ENCODE peak calls at places on chromosomes 2 and 18, in nine cellular contexts. A is fibroblast of lung, T is AG10803, L is heart left ventricle, Z is choroid plexus epithelial cell, C is cardiac fibroblast, B is epithelial cell of esophagus, W is HFF-Myc, J is tibial artery. V is an unnamed sample.

GRCh38 chr18:50369672-50370071 is 5.2 kb upstream of the SKA1 start:
- DNase-seq in B (no peak), Z (no peak), J (no peak), C (no peak), T (no peak), W (no peak), A (no peak), L (no peak), V (no peak)

GRCh38 chr2:120541553-120541932 is 194.1 kb upstream of the GLI2 start:
- DNase-seq in J (no peak), L (no peak), T (peak), W (no peak), Z (peak), C (no peak), B (no peak), A (peak), V (no peak)

GRCh38 chr18:7369006-7369405 is 138.1 kb downstream of the LRRC30 start:
- DNase-seq in A (no peak), B (no peak), J (no peak), W (no peak), Z (no peak), T (no peak), C (peak), L (no peak), V (no peak)

GRCh38 chr2:32442020-32442467 is 85.2 kb downstream of the BIRC6 start:
- DNase-seq in Z (no peak), J (no peak), W (no peak), C (no peak), T (no peak), A (no peak), B (no peak), L (no peak), V (no peak)

GRCh38 chr18:62537946-62538345 is 15.1 kb downstream of the ZCCHC2 start:
- DNase-seq in T (no peak), C (no peak), Z (no peak), B (peak), J (no peak), W (no peak), A (no peak), L (no peak), V (no peak)

GRCh38 chr2:67037655-67038054 is 359.5 kb upstream of the ETAA1 start:
- DNase-seq in W (no peak), Z (no peak), T (no peak), C (no peak), A (no peak), L (no peak), B (no peak), J (no peak), V (no peak)

GRCh38 chr2:98790221-98790620 is 59.3 kb upstream of the MGAT4A start:
- DNase-seq in W (no peak), C (no peak), J (no peak), Z (no peak), A (no peak), B (no peak), L (no peak), T (no peak), V (no peak)

GRCh38 chr2:85413592-85414421 is 3.6 kb upstream of the CAPG start:
- DNase-seq in J (no peak), L (no peak), W (no peak), Z (peak), A (peak), B (peak), C (peak), T (peak), V (peak)

GRCh38 chr2:67108231-67108630 is 288.9 kb upstream of the ETAA1 start:
- DNase-seq in W (no peak), Z (no peak), A (no peak), C (no peak), L (no peak), J (no peak), T (no peak), B (peak), V (no peak)

GRCh38 chr2:165408191-165408590 is 61.3 kb upstream of the CSRNP3 start:
- DNase-seq in C (no peak), L (no peak), A (no peak), B (no peak), W (peak), J (no peak), Z (no peak), T (peak), V (no peak)

GRCh38 chr18:9530226-9531009 is 55.1 kb downstream of the RALBP1 start:
- DNase-seq in L (no peak), T (peak), Z (peak), B (no peak), W (no peak), C (no peak), A (no peak), J (no peak), V (no peak)

GRCh38 chr18:25737710-25738251 is 352.6 kb downstream of the SS18 start:
- DNase-seq in Z (peak), C (peak), J (no peak), W (peak), L (no peak), B (peak), A (peak), T (peak), V (peak)

GRCh38 chr2:173881466-173881865 is 83.7 kb downstream of the SP3 start:
- DNase-seq in J (peak), Z (peak), C (peak), W (no peak), L (peak), A (peak), B (no peak), T (peak), V (no peak)

GRCh38 chr18:60649816-60650215 is 277.2 kb upstream of the MC4R start:
- DNase-seq in J (no peak), Z (no peak), L (no peak), B (no peak), W (no peak), C (no peak), A (no peak), T (no peak), V (no peak)

GRCh38 chr2:228731517-228731916 is 539.6 kb downstream of the PID1 start:
- DNase-seq in L (no peak), T (peak), C (peak), A (peak), B (peak), W (peak), J (peak), Z (peak), V (peak)

GRCh38 chr2:216857131-216857550 is 2.7 kb downstream of the TNP1 start:
- DNase-seq in B (peak), W (no peak), J (no peak), A (peak), C (peak), L (no peak), Z (peak), T (peak), V (peak)

GRCh38 chr18:23737578-23737977 is 48.3 kb downstream of the LAMA3 start:
- DNase-seq in Z (no peak), L (no peak), A (no peak), W (no peak), C (no peak), T (no peak), J (no peak), B (no peak), V (no peak)

GRCh38 chr2:237725661-237726060 is 72.9 kb upstream of the RBM44 start:
- DNase-seq in W (no peak), C (no peak), B (peak), T (no peak), L (no peak), A (no peak), J (no peak), Z (peak), V (no peak)

GRCh38 chr2:219944861-219945260 is 317.4 kb downstream of the SLC4A3 start:
- DNase-seq in B (no peak), L (no peak), A (no peak), W (no peak), Z (no peak), C (no peak), J (no peak), T (no peak), V (no peak)

GRCh38 chr2:42141687-42142475 is 27.3 kb upstream of the EML4 start:
- DNase-seq in W (no peak), T (peak), C (peak), J (peak), L (peak), B (peak), Z (peak), A (peak), V (peak)

GRCh38 chr2:235709124-235709813 is 215.4 kb downstream of the AGAP1 start:
- DNase-seq in C (peak), L (peak), B (peak), J (no peak), W (no peak), Z (peak), T (peak), A (peak), V (no peak)

GRCh38 chr18:34929336-34929780 is 111.9 kb upstream of the MAPRE2 start:
- DNase-seq in C (peak), W (peak), B (peak), A (peak), L (no peak), J (no peak), T (peak), Z (peak), V (peak)

GRCh38 chr2:224357098-224357901 is 44.6 kb downstream of the FAM124B start:
- DNase-seq in T (peak), A (peak), Z (peak), J (peak), C (peak), B (peak), L (no peak), W (peak), V (peak)

GRCh38 chr2:221836091-221836490 is 264.0 kb upstream of the EPHA4 start:
- DNase-seq in T (no peak), A (peak), W (no peak), B (peak), J (no peak), Z (no peak), L (no peak), C (no peak), V (peak)

GRCh38 chr2:171347591-171348032 is 86.2 kb downstream of the METTL8 start:
- DNase-seq in Z (peak), T (peak), W (peak), A (peak), L (no peak), C (peak), B (peak), J (no peak), V (peak)

GRCh38 chr2:17388790-17389189 is 129.4 kb downstream of the RAD51AP2 start:
- DNase-seq in W (no peak), C (peak), L (no peak), T (no peak), A (peak), Z (peak), J (no peak), B (peak), V (peak)

GRCh38 chr2:28408764-28409599 is 16.3 kb downstream of the FOSL2 start:
- DNase-seq in L (no peak), B (peak), A (peak), T (peak), C (peak), Z (peak), J (no peak), W (no peak), V (peak)

GRCh38 chr2:85433511-85434089 is 15.1 kb downstream of the SH2D6 start:
- DNase-seq in L (peak), Z (peak), J (peak), T (peak), W (peak), B (peak), A (peak), C (peak), V (peak)

GRCh38 chr18:53375641-53376040 is 848.8 kb downstream of the MBD2 start:
- DNase-seq in L (no peak), B (no peak), C (no peak), Z (no peak), W (no peak), J (no peak), T (no peak), A (no peak), V (no peak)

GRCh38 chr2:234771985-234772774 is 179.6 kb upstream of the SH3BP4 start:
- DNase-seq in B (peak), A (peak), L (peak), T (peak), W (no peak), C (peak), Z (peak), J (no peak), V (peak)

GRCh38 chr2:168375195-168375798 is 80.8 kb upstream of the CERS6 start:
- DNase-seq in A (no peak), C (no peak), Z (peak), W (no peak), J (no peak), T (peak), L (no peak), B (no peak), V (no peak)
- TF ChIP-seq CTCF in A (peak), C (peak), Z (peak), W (peak), J (no peak), T (peak), L (no peak), B (peak), V (peak)

GRCh38 chr18:44682181-44682870 is 1.6 kb downstream of the SETBP1 start:
- DNase-seq in L (peak), A (no peak), C (no peak), W (no peak), T (peak), J (peak), B (peak), Z (no peak), V (no peak)

GRCh38 chr18:44680271-44681038 is at the start of gene SETBP1:
- DNase-seq in J (peak), T (peak), C (no peak), A (peak), L (peak), B (peak), W (no peak), Z (peak), V (peak)

GRCh38 chr18:44679912-44680270 is 797 bp upstream of the SETBP1 start:
- DNase-seq in B (peak), T (peak), C (peak), J (peak), W (no peak), A (peak), L (peak), Z (peak), V (peak)

GRCh38 chr18:44681611-44682010 is 923 bp downstream of the SETBP1 start:
- DNase-seq in L (no peak), Z (no peak), A (no peak), B (no peak), T (no peak), W (no peak), J (no peak), C (no peak), V (no peak)

GRCh38 chr18:44681039-44681595 is 429 bp downstream of the SETBP1 start:
- DNase-seq in T (no peak), J (no peak), B (no peak), L (no peak), C (peak), W (no peak), Z (no peak), A (no peak), V (no peak)
- H3K4me3 ChIP-seq in T (peak), J (peak), B (peak), L (peak), C (peak), W (peak), Z (peak), A (peak), V (peak)

GRCh38 chr2:195520671-195521155 is 136.3 kb upstream of the SLC39A10 start:
- DNase-seq in T (peak), C (peak), A (peak), W (no peak), B (peak), L (no peak), J (no peak), Z (peak), V (peak)
- TF ChIP-seq CTCF in T (peak), C (no peak), A (no peak), W (no peak), B (no peak), L (no peak), J (no peak), Z (peak), V (no peak)

GRCh38 chr2:197806317-197806633 is 1.9 kb downstream of the PLCL1 start:
- DNase-seq in L (no peak), B (peak), C (peak), J (no peak), A (no peak), W (no peak), T (peak), Z (peak), V (no peak)
- H3K4me3 ChIP-seq in L (peak), B (no peak), C (no peak), J (peak), A (no peak), W (no peak), T (no peak), Z (no peak), V (no peak)

GRCh38 chr18:33495278-33495677 is 54.8 kb upstream of the CCDC178 start:
- DNase-seq in W (no peak), A (peak), Z (peak), B (peak), T (peak), J (no peak), L (no peak), C (peak), V (peak)
- TF ChIP-seq CTCF in W (peak), A (peak), Z (peak), B (peak), T (no peak), J (peak), L (no peak), C (peak), V (peak)

V was measured in astrocyte of the spinal cord.